ENCODE peak calls at places on chromosome 18, in six cellular contexts. H is iPS-NIHi11, I is cardiac muscle cell, B is NCI-H774, Q is aorta, K is foreskin melanocyte. Z is an unnamed sample.

GRCh38 chr18:48928787-48929186 is 22.0 kb downstream of the SMAD7 start:
- DNase-seq in I (no peak), K (peak; percentile 67), Q (peak; percentile 87), H (no peak), B (peak; percentile 82), Z (peak; percentile 75)

GRCh38 chr18:717003-717402 is 4.6 kb upstream of the ENOSF1 start:
- DNase-seq in Q (no peak), I (no peak), B (no peak), K (no peak), H (no peak), Z (no peak)

GRCh38 chr18:29892960-29893558 is 1149.5 kb downstream of the DSC3 start:
- DNase-seq in B (no peak), K (no peak), Q (no peak), H (no peak), I (peak; percentile 25), Z (no peak)

GRCh38 chr18:44123743-44124142 is 556.9 kb upstream of the SETBP1 start:
- DNase-seq in Q (no peak), B (no peak), K (no peak), H (peak; percentile 27), I (no peak), Z (no peak)

GRCh38 chr18:36191286-36191685 is 4.0 kb downstream of the MOCOS start:
- DNase-seq in H (no peak), I (no peak), Q (no peak), K (no peak), B (no peak), Z (no peak)

GRCh38 chr18:3667255-3668137 is 217.5 kb downstream of the TGIF1 start:
- DNase-seq in Q (no peak), I (no peak), K (no peak), B (peak; percentile 42), H (no peak), Z (no peak)

GRCh38 chr18:48166971-48167370 is 236.5 kb upstream of the SMAD2 start:
- DNase-seq in H (no peak), I (no peak), B (no peak), Q (peak; percentile 57), K (no peak), Z (no peak)

GRCh38 chr18:1361931-1362330 is 457.3 kb downstream of the ADCYAP1 start:
- DNase-seq in K (peak; percentile 1), H (no peak), Q (no peak), B (no peak), I (no peak), Z (no peak)

GRCh38 chr18:62683935-62684334 is 31.4 kb upstream of the PHLPP1 start:
- DNase-seq in K (no peak), H (no peak), B (no peak), I (no peak), Q (no peak), Z (no peak)

GRCh38 chr18:74310411-74310810 is 5.2 kb upstream of the C18orf63 start:
- DNase-seq in H (peak; percentile 18), B (no peak), Q (no peak), K (peak; percentile 32), I (peak; percentile 56), Z (no peak)

GRCh38 chr18:61546598-61546997 is 213.4 kb downstream of the CDH20 start:
- DNase-seq in Q (no peak), K (peak; percentile 18), H (no peak), I (peak; percentile 63), B (no peak), Z (no peak)

GRCh38 chr18:10139783-10140410 is 226.1 kb downstream of the VAPA start:
- DNase-seq in H (no peak), B (no peak), K (no peak), I (peak; percentile 52), Q (no peak), Z (no peak)

GRCh38 chr18:26419746-26420145 is 128.6 kb downstream of the KCTD1 start:
- DNase-seq in K (no peak), Q (no peak), B (no peak), H (no peak), I (peak; percentile 52), Z (no peak)

GRCh38 chr18:42959528-42959927 is 156.0 kb downstream of the RIT2 start:
- DNase-seq in H (no peak), I (no peak), B (no peak), Q (no peak), K (no peak), Z (no peak)

GRCh38 chr18:69399253-69399652 is 1.4 kb upstream of the DOK6 start:
- DNase-seq in H (peak; percentile 31), Q (no peak), I (peak; percentile 1), K (no peak), B (no peak), Z (no peak)

GRCh38 chr18:63182861-63183260 is 136.7 kb downstream of the BCL2 start:
- DNase-seq in K (no peak), I (no peak), B (no peak), H (no peak), Q (no peak), Z (no peak)

GRCh38 chr18:31428211-31428610 is 19.3 kb upstream of the DSG3 start:
- DNase-seq in H (no peak), I (no peak), K (no peak), B (no peak), Q (no peak), Z (no peak)

GRCh38 chr18:9466911-9467310 is 8.4 kb upstream of the RALBP1 start:
- DNase-seq in H (no peak), Q (no peak), B (no peak), I (peak; percentile 22), K (peak; percentile 81), Z (no peak)

GRCh38 chr18:25289040-25289631 is 62.8 kb downstream of the ZNF521 start:
- DNase-seq in K (peak; percentile 95), B (no peak), H (no peak), I (peak; percentile 89), Q (no peak), Z (no peak)

GRCh38 chr18:61606068-61606660 is 272.9 kb downstream of the CDH20 start:
- DNase-seq in I (peak; percentile 70), K (peak; percentile 40), H (peak; percentile 34), Q (no peak), B (no peak), Z (peak; percentile 13)

GRCh38 chr18:48766487-48766886 is 184.3 kb downstream of the SMAD7 start:
- DNase-seq in H (no peak), B (no peak), I (no peak), K (no peak), Q (no peak), Z (no peak)

GRCh38 chr18:29459986-29460385 is 1283.1 kb upstream of the CDH2 start:
- DNase-seq in Q (no peak), I (no peak), H (no peak), K (no peak), B (no peak), Z (no peak)

GRCh38 chr18:9513971-9514512 is 38.7 kb downstream of the RALBP1 start:
- DNase-seq in H (no peak), B (no peak), I (peak; percentile 51), Q (no peak), K (peak; percentile 38), Z (no peak)

GRCh38 chr18:73060666-73061270 is 193.0 kb upstream of the NETO1 start:
- DNase-seq in I (no peak), Q (no peak), K (no peak), H (no peak), B (no peak), Z (no peak)

GRCh38 chr18:13501896-13502295 is 224.5 kb downstream of the FAM210A start:
- DNase-seq in H (no peak), K (no peak), B (no peak), I (no peak), Q (no peak), Z (no peak)

GRCh38 chr18:45320724-45321123 is 294.6 kb upstream of the SLC14A2 start:
- DNase-seq in K (no peak), H (no peak), I (peak; percentile 40), Q (no peak), B (no peak), Z (no peak)

GRCh38 chr18:58997811-58998337 is 133.2 kb downstream of the ZNF532 start:
- DNase-seq in K (peak; percentile 57), H (no peak), I (peak; percentile 93), Q (no peak), B (no peak), Z (peak; percentile 46)

GRCh38 chr18:9086624-9087023 is 15.9 kb upstream of the NDUFV2 start:
- DNase-seq in B (no peak), H (no peak), K (no peak), I (no peak), Q (no peak), Z (no peak)

Z was measured in body of pancreas.